ENCODE peak calls at places on chromosome 20, in five cellular contexts. S is stimulated activated naive CD8-positive, alpha-beta T cell treated with anti-CD3 and anti-CD28 coated beads, Interleukin-15, Interleukin-2, amounts not matched to agents 100 U/mL and 50 U/mL, for 24 hours; J is activated CD4-positive, alpha-beta T cell treated with anti-CD3 and anti-CD28 coated beads for 1 hour; V is anterior cingulate cortex; D is GF-D8. Q is an unnamed sample.

GRCh38 chr20:7038029-7038428 is 270.5 kb downstream of the BMP2 start:
- DNase-seq in J (no peak), V (no peak), D (no peak), S (no peak), Q (no peak)

GRCh38 chr20:18263723-18264122 is 24.6 kb upstream of the ZNF133 start:
- DNase-seq in D (no peak), S (no peak), V (no peak), J (no peak), Q (no peak)

GRCh38 chr20:21670126-21670525 is 35.3 kb upstream of the PAX1 start:
- DNase-seq in V (no peak), S (no peak), J (no peak), D (no peak), Q (no peak)

GRCh38 chr20:61930776-61931475 is 134.8 kb downstream of the TAF4 start:
- DNase-seq in J (no peak), V (no peak), D (no peak), S (no peak), Q (no peak)

GRCh38 chr20:19001177-19001576 is 187.6 kb downstream of the SCP2D1 start:
- DNase-seq in S (no peak), J (no peak), D (no peak), V (no peak), Q (no peak)

GRCh38 chr20:62403331-62403730 is 3.8 kb downstream of the CABLES2 start:
- DNase-seq in J (no peak), D (no peak), S (no peak), V (no peak), Q (no peak)

GRCh38 chr20:39660965-39661364 is 698.8 kb downstream of the DHX35 start:
- DNase-seq in J (no peak), D (no peak), S (no peak), V (no peak), Q (no peak)

GRCh38 chr20:53579581-53580375 is 13.9 kb downstream of the ZNF217 start:
- DNase-seq in J (no peak), S (no peak), V (no peak), D (peak), Q (no peak)

GRCh38 chr20:25280051-25280573 is 32.2 kb downstream of the PYGB start:
- DNase-seq in D (no peak), S (no peak), V (no peak), J (no peak), Q (no peak)

GRCh38 chr20:10216146-10216741 is 2.4 kb upstream of the SNAP25 start:
- DNase-seq in J (no peak), S (no peak), V (no peak), D (no peak), Q (no peak)

GRCh38 chr20:47801079-47801478 is 15.8 kb upstream of the SULF2 start:
- DNase-seq in V (no peak), D (no peak), J (no peak), S (no peak), Q (no peak)

GRCh38 chr20:45765307-45765910 is 26.3 kb downstream of the WFDC3 start:
- DNase-seq in V (no peak), J (no peak), S (no peak), D (no peak), Q (no peak)

GRCh38 chr20:58888103-58888502 is 35.6 kb downstream of the GNAS start:
- DNase-seq in S (no peak), J (no peak), V (no peak), D (no peak), Q (no peak)

GRCh38 chr20:58039569-58040092 is 188.8 kb downstream of the ANKRD60 start:
- DNase-seq in J (no peak), S (no peak), V (no peak), D (no peak), Q (peak)

GRCh38 chr20:24487648-24488047 is 18.2 kb downstream of the SYNDIG1 start:
- DNase-seq in J (no peak), S (no peak), D (no peak), V (no peak), Q (no peak)

GRCh38 chr20:6395695-6396094 is 272.9 kb upstream of the FERMT1 start:
- DNase-seq in S (no peak), V (no peak), J (no peak), D (no peak), Q (no peak)